ENCODE peak calls at places on chromosomes 13 and 19, in nine cellular contexts. Q is stimulated activated CD8-positive, alpha-beta memory T cell treated with anti-CD3 and anti-CD28 coated beads, Interleukin-7, amount 100 ng/mL, for 48 hours; V is anterior cingulate cortex; D is GM04504; E is uterus; O is mucosa of gallbladder; L is EH; G is PC-9; Y is mesothelial cell of epicardium. K is an unnamed sample.

GRCh38 chr19:46489445-46490272 is 6.0 kb downstream of the PNMA8B start:
- DNase-seq in Q (no peak), V (peak), D (no peak), E (peak), O (peak), L (peak), G (no peak), Y (peak), K (peak)

GRCh38 chr19:39390460-39390758 is 497 bp downstream of the PAF1 start:
- DNase-seq in Q (no peak), V (no peak), D (no peak), E (no peak), O (peak), L (no peak), G (no peak), Y (no peak), K (peak)

GRCh38 chr13:110185696-110186095 is 121.3 kb downstream of the COL4A1 start:
- DNase-seq in Q (no peak), V (no peak), D (peak), E (no peak), O (no peak), L (peak), G (no peak), Y (no peak), K (no peak)

GRCh38 chr13:44899967-44900366 is 89.3 kb downstream of the NUFIP1 start:
- DNase-seq in Q (no peak), V (no peak), D (no peak), E (no peak), O (no peak), L (peak), G (no peak), Y (no peak), K (no peak)

GRCh38 chr13:43006893-43007631 is 15.0 kb upstream of the EPSTI1 start:
- DNase-seq in Q (no peak), V (no peak), D (no peak), E (no peak), O (no peak), L (peak), G (no peak), Y (no peak), K (no peak)

GRCh38 chr13:28792992-28793391 is 27.1 kb upstream of the MTUS2 start:
- DNase-seq in Q (no peak), V (no peak), D (peak), E (no peak), O (no peak), L (peak), G (no peak), Y (no peak), K (peak)

GRCh38 chr13:76516013-76516412 is 370.2 kb downstream of the KCTD12 start:
- DNase-seq in Q (no peak), V (no peak), D (peak), E (no peak), O (no peak), L (peak), G (no peak), Y (no peak), K (no peak)

GRCh38 chr13:37127706-37128241 is 22.3 kb upstream of the CSNK1A1L start:
- DNase-seq in Q (no peak), V (no peak), D (peak), E (peak), O (peak), L (peak), G (no peak), Y (no peak), K (no peak)

GRCh38 chr13:95181586-95181985 is 119.7 kb downstream of the ABCC4 start:
- DNase-seq in Q (no peak), V (no peak), D (no peak), E (no peak), O (no peak), L (no peak), G (no peak), Y (no peak), K (no peak)

GRCh38 chr13:68715651-68716050 is 1392.0 kb upstream of the ATXN8OS start:
- DNase-seq in Q (no peak), V (no peak), D (no peak), E (no peak), O (no peak), L (no peak), G (no peak), Y (no peak), K (no peak)

GRCh38 chr19:1482361-1483066 is 3.5 kb upstream of the C19orf25 start:
- DNase-seq in Q (no peak), V (no peak), D (no peak), E (no peak), O (no peak), L (no peak), G (no peak), Y (no peak), K (no peak)

GRCh38 chr19:38597075-38597474 is 20.7 kb downstream of the MAP4K1 start:
- DNase-seq in Q (no peak), V (no peak), D (no peak), E (no peak), O (no peak), L (no peak), G (no peak), Y (no peak), K (no peak)

GRCh38 chr19:4352701-4353121 is 9.3 kb downstream of the MPND start:
- DNase-seq in Q (no peak), V (no peak), D (no peak), E (no peak), O (no peak), L (peak), G (peak), Y (peak), K (no peak)

GRCh38 chr13:44790289-44790688 is 199.0 kb downstream of the NUFIP1 start:
- DNase-seq in Q (no peak), V (no peak), D (no peak), E (no peak), O (no peak), L (no peak), G (no peak), Y (no peak), K (no peak)

GRCh38 chr19:49546825-49547565 is 19.2 kb downstream of the RCN3 start:
- DNase-seq in Q (no peak), V (peak), D (peak), E (peak), O (peak), L (peak), G (peak), Y (no peak), K (peak)

GRCh38 chr13:50127017-50127725 is 111.9 kb downstream of the KCNRG start:
- DNase-seq in Q (no peak), V (no peak), D (no peak), E (peak), O (peak), L (no peak), G (no peak), Y (peak), K (peak)

GRCh38 chr13:55266644-55267043 is 1874.1 kb upstream of the PRR20A start:
- DNase-seq in Q (no peak), V (no peak), D (no peak), E (no peak), O (no peak), L (no peak), G (no peak), Y (no peak), K (no peak)

GRCh38 chr19:2250765-2251576 is 1.8 kb downstream of the AMH start:
- DNase-seq in Q (no peak), V (no peak), D (no peak), E (no peak), O (no peak), L (no peak), G (no peak), Y (no peak), K (no peak)

GRCh38 chr13:106156468-106156867 is 379.0 kb downstream of the EFNB2 start:
- DNase-seq in Q (no peak), V (no peak), D (peak), E (no peak), O (no peak), L (peak), G (peak), Y (no peak), K (no peak)

GRCh38 chr13:40247845-40248244 is 418.6 kb downstream of the FOXO1 start:
- DNase-seq in Q (no peak), V (no peak), D (no peak), E (no peak), O (no peak), L (no peak), G (no peak), Y (no peak), K (no peak)

GRCh38 chr13:28755546-28755870 is 36.7 kb upstream of the SLC46A3 start:
- DNase-seq in Q (no peak), V (no peak), D (no peak), E (no peak), O (no peak), L (no peak), G (no peak), Y (no peak), K (no peak)

GRCh38 chr13:29810898-29811297 is 39.5 kb downstream of the UBL3 start:
- DNase-seq in Q (no peak), V (no peak), D (no peak), E (no peak), O (no peak), L (no peak), G (no peak), Y (no peak), K (no peak)

GRCh38 chr13:24654741-24655140 is 25.5 kb upstream of the ATP12A start:
- DNase-seq in Q (no peak), V (no peak), D (peak), E (no peak), O (no peak), L (no peak), G (no peak), Y (no peak), K (no peak)

GRCh38 chr19:18262917-18263316 is 11.3 kb downstream of the IQCN start:
- DNase-seq in Q (no peak), V (no peak), D (no peak), E (no peak), O (no peak), L (no peak), G (no peak), Y (no peak), K (no peak)

GRCh38 chr19:42468273-42468796 is 25.6 kb upstream of the CXCL17 start:
- DNase-seq in Q (no peak), V (no peak), D (peak), E (no peak), O (no peak), L (peak), G (peak), Y (no peak), K (no peak)

GRCh38 chr13:97125051-97125809 is 96.9 kb upstream of the MBNL2 start:
- DNase-seq in Q (peak), V (no peak), D (no peak), E (peak), O (no peak), L (peak), G (peak), Y (no peak), K (peak)

GRCh38 chr19:19053508-19054314 is 10.1 kb upstream of the SLC25A42 start:
- DNase-seq in Q (peak), V (peak), D (no peak), E (peak), O (peak), L (peak), G (peak), Y (no peak), K (peak)

GRCh38 chr13:39106216-39106995 is 68.2 kb downstream of the NHLRC3 start:
- DNase-seq in Q (no peak), V (no peak), D (no peak), E (no peak), O (no peak), L (no peak), G (no peak), Y (no peak), K (no peak)

GRCh38 chr13:32592082-32592481 is 5.8 kb downstream of the PDS5B start:
- DNase-seq in Q (no peak), V (no peak), D (no peak), E (no peak), O (no peak), L (no peak), G (no peak), Y (no peak), K (no peak)

K was measured in body of pancreas.